ENCODE peak calls at places on chromosomes 7 and 10, in four cellular contexts. L is cardiac muscle cell; S is naive thymus-derived CD4-positive, alpha-beta T cell; Q is substantia nigra. F is an unnamed sample.

GRCh38 chr10:94080108-94080507 is 86.4 kb downstream of the PLCE1 start:
- DNase-seq in S (no peak), L (no peak), Q (no peak), F (no peak)

GRCh38 chr10:83983578-83984255 is 155.6 kb upstream of the GHITM start:
- DNase-seq in S (no peak), Q (no peak), L (no peak), F (no peak)

GRCh38 chr10:33553951-33554571 is 219.6 kb upstream of the NRP1 start:
- DNase-seq in Q (no peak), S (no peak), L (peak; percentile 22), F (no peak)

GRCh38 chr10:32005050-32005449 is 51.2 kb downstream of the KIF5B start:
- DNase-seq in S (peak; percentile 27), L (peak; percentile 56), Q (no peak), F (peak; percentile 49)

GRCh38 chr7:37031571-37032257 is 307.4 kb upstream of the AOAH start:
- DNase-seq in S (peak; percentile 24), Q (no peak), L (no peak), F (peak; percentile 93)

GRCh38 chr7:149126662-149127321 is 668 bp upstream of the ZNF425 start:
- DNase-seq in S (peak; percentile 85), Q (peak; percentile 53), L (peak; percentile 35), F (peak; percentile 65)

GRCh38 chr7:27840314-27840713 is 100.4 kb downstream of the TAX1BP1 start:
- DNase-seq in S (no peak), Q (no peak), L (no peak), F (no peak)

GRCh38 chr10:119526149-119526548 is 16.4 kb downstream of the RGS10 start:
- DNase-seq in Q (no peak), S (no peak), L (no peak), F (no peak)

GRCh38 chr7:122182081-122182480 is 38.0 kb upstream of the AASS start:
- DNase-seq in L (no peak), S (no peak), Q (no peak), F (no peak)

GRCh38 chr10:30769361-30769760 is 139.8 kb upstream of the LYZL2 start:
- DNase-seq in Q (no peak), S (no peak), L (no peak), F (no peak)

GRCh38 chr10:17425584-17426262 is 28.7 kb downstream of the ST8SIA6 start:
- DNase-seq in Q (no peak), L (no peak), S (peak; percentile 44), F (no peak)

GRCh38 chr10:121792198-121792597 is 135.6 kb downstream of the ATE1 start:
- DNase-seq in S (no peak), L (no peak), Q (no peak), F (no peak)

GRCh38 chr10:96369890-96370574 is 11.2 kb upstream of the OPALIN start:
- DNase-seq in Q (no peak), S (no peak), L (no peak), F (peak; percentile 28)

GRCh38 chr7:138581065-138581464 is 120.1 kb downstream of the SVOPL start:
- DNase-seq in L (no peak), S (no peak), Q (no peak), F (no peak)

GRCh38 chr7:18724311-18724710 is 228.8 kb downstream of the HDAC9 start:
- DNase-seq in L (no peak), S (no peak), Q (no peak), F (no peak)

GRCh38 chr10:3248526-3249255 is 76.1 kb upstream of the PITRM1 start:
- DNase-seq in L (no peak), S (no peak), Q (no peak), F (peak; percentile 70)

GRCh38 chr10:60937784-60938654 is 6.0 kb downstream of the RHOBTB1 start:
- DNase-seq in Q (no peak), S (no peak), L (no peak), F (peak; percentile 34)

GRCh38 chr7:19112290-19113000 is 5.0 kb downstream of the TWIST1 start:
- DNase-seq in S (no peak), L (peak; percentile 28), Q (no peak), F (no peak)

GRCh38 chr10:94747838-94748237 is 14.6 kb upstream of the CYP2C19 start:
- DNase-seq in L (no peak), Q (no peak), S (no peak), F (no peak)

GRCh38 chr10:58998924-58999713 is 177.3 kb upstream of the PHYHIPL start:
- DNase-seq in S (no peak), L (no peak), Q (peak; percentile 82), F (no peak)

GRCh38 chr10:103514244-103514643 is 20.7 kb downstream of the NEURL1 start:
- DNase-seq in Q (no peak), L (no peak), S (no peak), F (no peak)

GRCh38 chr10:4246881-4247358 is 461.9 kb upstream of the KLF6 start:
- DNase-seq in Q (no peak), L (no peak), S (no peak), F (no peak)

GRCh38 chr7:140896996-140897395 is 27.7 kb downstream of the BRAF start:
- DNase-seq in Q (no peak), L (no peak), S (no peak), F (no peak)
- H3K27ac ChIP-seq in Q (no peak overlapping the region), L (no peak overlapping the region), S (no peak overlapping the region), F (no peak overlapping the region)

GRCh38 chr10:77941790-77942189 is 15.2 kb upstream of the DLG5 start:
- DNase-seq in L (no peak), Q (no peak), S (no peak), F (no peak)

GRCh38 chr10:77939561-77940001 is 13.0 kb upstream of the DLG5 start:
- DNase-seq in S (no peak), L (no peak), Q (no peak), F (peak; percentile 58)

GRCh38 chr10:77940627-77941026 is 14.1 kb upstream of the DLG5 start:
- DNase-seq in L (no peak), S (no peak), Q (no peak), F (no peak)

GRCh38 chr10:77943086-77943901 is 16.7 kb upstream of the DLG5 start:
- DNase-seq in L (no peak), Q (no peak), S (no peak), F (peak; percentile 72)

GRCh38 chr10:77940225-77940624 is 13.7 kb upstream of the DLG5 start:
- DNase-seq in S (no peak), L (no peak), Q (no peak), F (no peak)
- H3K27ac ChIP-seq in S (no peak overlapping the region), L (no peak overlapping the region), Q (no peak overlapping the region), F (peak overlapping the region; percentile 49)

DNA sequence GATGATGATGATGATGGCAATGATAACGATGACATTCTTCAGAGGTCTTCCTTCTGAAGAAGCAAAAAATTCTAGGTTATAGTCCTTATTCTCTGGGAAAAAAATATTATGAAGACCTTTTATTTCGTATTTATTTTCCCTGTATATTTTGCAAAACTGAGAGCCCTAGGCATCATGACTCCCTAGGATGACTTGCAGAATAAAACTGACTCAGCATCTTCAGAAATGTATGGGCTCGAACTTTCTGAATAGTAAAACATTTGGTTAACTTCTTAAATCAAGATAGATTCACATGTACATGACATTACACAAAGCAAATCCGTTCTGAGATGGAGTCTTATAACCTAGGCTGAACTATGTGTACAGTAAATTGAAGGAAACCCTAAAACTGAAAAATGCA is 29.4 kb downstream of the DKK1 start:
- DNase-seq in S (no peak), Q (no peak), L (no peak), F (no peak)
- H3K27ac ChIP-seq in S (no peak overlapping the region), Q (no peak overlapping the region), L (no peak overlapping the region), F (no peak overlapping the region)

GRCh38 chr7:150633926-150634325 is 1.7 kb upstream of the GIMAP6 start:
- DNase-seq in S (no peak), L (no peak), Q (no peak), F (no peak)
- H3K27ac ChIP-seq in S (peak overlapping the region; percentile 62), L (no peak overlapping the region), Q (no peak overlapping the region), F (no peak overlapping the region)

GRCh38 chr7:2761131-2761624 is 73.2 kb downstream of the AMZ1 start:
- DNase-seq in S (no peak), L (no peak), Q (no peak), F (no peak)
- H3K27ac ChIP-seq in S (no peak overlapping the region), L (peak overlapping the region; percentile 71), Q (peak overlapping the region; percentile 27), F (peak overlapping the region; percentile 84)

F was measured in hepatocyte.